ENCODE peak calls at places on chromosomes 4 and X, in six cellular contexts. One of them, this sample, is unnamed. For H3K36me3, the result is how much of the 10 kb centered on the place peaks cover.

GRCh38 chrX:149462849-149463248 is 42.3 kb downstream of the IDS start:
- DNase-seq in H1: no peak
- DNase-seq in neural progenitor cell: no peak
- DNase-seq in trophoblast cell: no peak
- DNase-seq in mammary epithelial cell: no peak
- DNase-seq in mesendoderm: no peak
- DNase-seq in this sample: peak

GRCh38 chr4:108240356-108240755 is 71.6 kb upstream of the LEF1 start:
- DNase-seq in H1: no peak
- DNase-seq in neural progenitor cell: no peak
- DNase-seq in trophoblast cell: no peak
- DNase-seq in mammary epithelial cell: peak
- DNase-seq in mesendoderm: no peak
- DNase-seq in this sample: peak

GRCh38 chr4:3201718-3202702 is 46.9 kb upstream of the MSANTD1 start:
- DNase-seq in H1: no peak
- DNase-seq in neural progenitor cell: no peak
- DNase-seq in trophoblast cell: no peak
- DNase-seq in mammary epithelial cell: no peak
- DNase-seq in mesendoderm: peak
- DNase-seq in this sample: peak

GRCh38 chr4:121011780-121012340 is 60.5 kb downstream of the NDNF start:
- DNase-seq in H1: no peak
- DNase-seq in neural progenitor cell: no peak
- DNase-seq in trophoblast cell: no peak
- DNase-seq in mammary epithelial cell: no peak
- DNase-seq in mesendoderm: no peak
- DNase-seq in this sample: no peak

GRCh38 chr4:15244354-15244753 is 183.5 kb upstream of the C1QTNF7 start:
- DNase-seq in H1: no peak
- DNase-seq in neural progenitor cell: no peak
- DNase-seq in trophoblast cell: peak
- DNase-seq in mammary epithelial cell: peak
- DNase-seq in mesendoderm: peak
- DNase-seq in this sample: peak

GRCh38 chr4:951594-952468 is 19.6 kb downstream of the TMEM175 start:
- DNase-seq in H1: no peak
- DNase-seq in neural progenitor cell: no peak
- DNase-seq in trophoblast cell: no peak
- DNase-seq in mammary epithelial cell: no peak
- DNase-seq in mesendoderm: no peak
- DNase-seq in this sample: no peak

GRCh38 chr4:21765810-21766407 is 182.7 kb downstream of the KCNIP4 start:
- DNase-seq in H1: peak
- DNase-seq in neural progenitor cell: peak
- DNase-seq in trophoblast cell: peak
- DNase-seq in mammary epithelial cell: peak
- DNase-seq in mesendoderm: peak
- DNase-seq in this sample: no peak

GRCh38 chr4:140533951-140534480 is 10.0 kb downstream of the ELMOD2 start:
- DNase-seq in H1: no peak
- DNase-seq in neural progenitor cell: no peak
- DNase-seq in trophoblast cell: no peak
- DNase-seq in mammary epithelial cell: no peak
- DNase-seq in mesendoderm: no peak
- DNase-seq in this sample: peak

GRCh38 chr4:94758141-94758699 is 465 bp downstream of the BMPR1B start:
- DNase-seq in H1: peak
- DNase-seq in neural progenitor cell: peak
- DNase-seq in trophoblast cell: peak
- DNase-seq in mammary epithelial cell: no peak
- DNase-seq in mesendoderm: peak
- DNase-seq in this sample: peak

GRCh38 chr4:15504041-15504440 is 34.4 kb downstream of the CC2D2A start:
- DNase-seq in H1: no peak
- DNase-seq in neural progenitor cell: no peak
- DNase-seq in trophoblast cell: no peak
- DNase-seq in mammary epithelial cell: no peak
- DNase-seq in mesendoderm: no peak
- DNase-seq in this sample: no peak

GRCh38 chr4:1784789-1785591 is 8.1 kb upstream of the FGFR3 start:
- DNase-seq in H1: no peak
- DNase-seq in neural progenitor cell: no peak
- DNase-seq in trophoblast cell: no peak
- DNase-seq in mammary epithelial cell: no peak
- DNase-seq in mesendoderm: no peak
- DNase-seq in this sample: no peak

GRCh38 chr4:111618908-111619307 is 526.3 kb upstream of the FAM241A start:
- DNase-seq in H1: no peak
- DNase-seq in neural progenitor cell: no peak
- DNase-seq in trophoblast cell: no peak
- DNase-seq in mammary epithelial cell: no peak
- DNase-seq in mesendoderm: no peak
- DNase-seq in this sample: peak

GRCh38 chr4:797066-797465 is 28.9 kb downstream of the CPLX1 start:
- DNase-seq in H1: no peak
- DNase-seq in neural progenitor cell: no peak
- DNase-seq in trophoblast cell: no peak
- DNase-seq in mammary epithelial cell: no peak
- DNase-seq in mesendoderm: no peak
- DNase-seq in this sample: no peak

GRCh38 chr4:66558651-66559050 is 888.4 kb upstream of the EPHA5 start:
- DNase-seq in H1: no peak
- DNase-seq in neural progenitor cell: no peak
- DNase-seq in trophoblast cell: no peak
- DNase-seq in mammary epithelial cell: no peak
- DNase-seq in mesendoderm: no peak
- DNase-seq in this sample: peak

GRCh38 chr4:70818173-70818856 is 21.4 kb downstream of the GRSF1 start:
- DNase-seq in H1: no peak
- DNase-seq in neural progenitor cell: no peak
- DNase-seq in trophoblast cell: no peak
- DNase-seq in mammary epithelial cell: no peak
- DNase-seq in mesendoderm: no peak
- DNase-seq in this sample: no peak

GRCh38 chrX:149491812-149492211 is 13.3 kb downstream of the IDS start:
- DNase-seq in H1: no peak
- DNase-seq in neural progenitor cell: no peak
- DNase-seq in trophoblast cell: no peak
- DNase-seq in mammary epithelial cell: no peak
- DNase-seq in mesendoderm: no peak
- DNase-seq in this sample: no peak

GRCh38 chrX:15496809-15497208 is 3.7 kb upstream of the PIR start:
- DNase-seq in H1: no peak
- DNase-seq in neural progenitor cell: no peak
- DNase-seq in trophoblast cell: no peak
- DNase-seq in mammary epithelial cell: peak
- DNase-seq in mesendoderm: no peak
- DNase-seq in this sample: no peak

GRCh38 chr4:14364953-14365533 is 637.2 kb upstream of the CPEB2 start:
- DNase-seq in H1: no peak
- DNase-seq in neural progenitor cell: no peak
- DNase-seq in trophoblast cell: no peak
- DNase-seq in mammary epithelial cell: no peak
- DNase-seq in mesendoderm: peak
- DNase-seq in this sample: no peak

GRCh38 chrX:101057095-101057714 is 5.3 kb upstream of the TRMT2B start:
- DNase-seq in H1: no peak
- DNase-seq in neural progenitor cell: no peak
- DNase-seq in trophoblast cell: no peak
- DNase-seq in mammary epithelial cell: peak
- DNase-seq in mesendoderm: no peak
- DNase-seq in this sample: peak

GRCh38 chr4:105710678-105711077 is 2.1 kb downstream of the GSTCD start:
- DNase-seq in H1: no peak
- DNase-seq in neural progenitor cell: no peak
- DNase-seq in trophoblast cell: peak
- DNase-seq in mammary epithelial cell: peak
- DNase-seq in mesendoderm: peak
- DNase-seq in this sample: no peak

GRCh38 chr4:105710012-105710600 is 1.5 kb downstream of the GSTCD start:
- DNase-seq in H1: no peak
- DNase-seq in neural progenitor cell: no peak
- DNase-seq in trophoblast cell: no peak
- DNase-seq in mammary epithelial cell: no peak
- DNase-seq in mesendoderm: peak
- DNase-seq in this sample: no peak

GRCh38 chr4:105709081-105709450 is 482 bp downstream of the GSTCD start:
- DNase-seq in H1: no peak
- DNase-seq in neural progenitor cell: peak
- DNase-seq in trophoblast cell: peak
- DNase-seq in mammary epithelial cell: peak
- DNase-seq in mesendoderm: peak
- DNase-seq in this sample: peak

GRCh38 chr4:105708376-105709080 is at the start of the genes GSTCD and INTS12:
- DNase-seq in H1: peak
- DNase-seq in neural progenitor cell: peak
- DNase-seq in trophoblast cell: peak
- DNase-seq in mammary epithelial cell: peak
- DNase-seq in mesendoderm: peak
- DNase-seq in this sample: peak

DNA sequence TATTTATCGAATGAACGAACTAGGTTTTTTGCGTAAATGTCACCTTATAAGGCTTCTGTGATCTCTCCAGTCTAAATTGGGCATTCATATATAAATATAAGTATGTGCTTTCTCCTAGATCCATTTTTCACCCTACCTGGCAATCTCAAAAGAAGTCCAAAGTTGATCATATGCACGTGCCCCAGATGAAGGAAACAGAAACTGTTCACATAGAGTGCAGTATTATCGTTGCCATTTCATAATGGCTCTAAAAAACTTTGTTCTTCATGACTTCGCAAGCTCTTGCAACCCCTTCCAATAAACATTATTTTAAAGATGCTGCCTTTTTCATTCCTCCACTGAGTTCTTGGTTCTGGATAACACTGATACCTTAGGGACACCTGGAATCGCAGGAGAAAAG is 706 bp downstream of the INTS12 start:
- DNase-seq in H1: no peak
- DNase-seq in neural progenitor cell: no peak
- DNase-seq in trophoblast cell: no peak
- DNase-seq in mammary epithelial cell: no peak
- DNase-seq in mesendoderm: no peak
- DNase-seq in this sample: no peak
- H3K27ac ChIP-seq in H1: no peak
- H3K27ac ChIP-seq in neural progenitor cell: peak
- H3K27ac ChIP-seq in trophoblast cell: no peak
- H3K27ac ChIP-seq in mammary epithelial cell: peak
- H3K27ac ChIP-seq in mesendoderm: no peak
- H3K27ac ChIP-seq in this sample: peak

DNA sequence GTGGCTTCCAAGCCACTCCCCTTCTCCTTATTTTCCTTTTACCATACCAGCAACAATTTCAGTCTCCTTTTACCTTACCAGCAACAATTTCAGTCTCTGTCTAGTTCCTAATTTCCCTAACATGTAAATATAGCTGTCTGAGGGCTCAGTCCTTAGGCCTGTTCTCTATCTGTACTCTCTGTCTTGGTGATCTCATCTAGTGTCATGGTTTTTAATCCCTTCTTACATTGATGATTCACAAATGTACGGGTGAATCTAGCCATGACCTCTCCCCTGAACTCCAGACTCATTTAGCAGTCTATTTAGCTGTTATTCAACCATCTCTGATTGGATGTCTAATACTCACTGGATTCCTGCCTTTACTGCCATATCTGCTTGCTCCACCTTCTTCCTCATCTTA is 7.2 kb downstream of the IL15 start:
- DNase-seq in H1: no peak
- DNase-seq in neural progenitor cell: no peak
- DNase-seq in trophoblast cell: peak
- DNase-seq in mammary epithelial cell: peak
- DNase-seq in mesendoderm: no peak
- DNase-seq in this sample: peak
- H3K9ac ChIP-seq in H1: no peak
- H3K9ac ChIP-seq in neural progenitor cell: no peak
- H3K9ac ChIP-seq in trophoblast cell: no peak
- H3K9ac ChIP-seq in mammary epithelial cell: no peak
- H3K9ac ChIP-seq in mesendoderm: no peak
- H3K9ac ChIP-seq in this sample: peak

GRCh38 chr4:87075876-87076275 is 141.1 kb downstream of the AFF1 start:
- DNase-seq in H1: no peak
- DNase-seq in neural progenitor cell: no peak
- DNase-seq in trophoblast cell: no peak
- DNase-seq in mammary epithelial cell: no peak
- DNase-seq in mesendoderm: no peak
- DNase-seq in this sample: no peak

GRCh38 chr4:87071401-87071800 is 136.6 kb downstream of the AFF1 start:
- DNase-seq in H1: no peak
- DNase-seq in neural progenitor cell: no peak
- DNase-seq in trophoblast cell: no peak
- DNase-seq in mammary epithelial cell: no peak
- DNase-seq in mesendoderm: no peak
- DNase-seq in this sample: no peak

GRCh38 chr4:87073570-87074470 is 139.0 kb downstream of the AFF1 start:
- DNase-seq in H1: no peak
- DNase-seq in neural progenitor cell: peak
- DNase-seq in trophoblast cell: no peak
- DNase-seq in mammary epithelial cell: peak
- DNase-seq in mesendoderm: no peak
- DNase-seq in this sample: peak

GRCh38 chr4:87076690-87077358 is 142.0 kb downstream of the AFF1 start:
- DNase-seq in H1: no peak
- DNase-seq in neural progenitor cell: no peak
- DNase-seq in trophoblast cell: no peak
- DNase-seq in mammary epithelial cell: no peak
- DNase-seq in mesendoderm: no peak
- DNase-seq in this sample: no peak

DNA sequence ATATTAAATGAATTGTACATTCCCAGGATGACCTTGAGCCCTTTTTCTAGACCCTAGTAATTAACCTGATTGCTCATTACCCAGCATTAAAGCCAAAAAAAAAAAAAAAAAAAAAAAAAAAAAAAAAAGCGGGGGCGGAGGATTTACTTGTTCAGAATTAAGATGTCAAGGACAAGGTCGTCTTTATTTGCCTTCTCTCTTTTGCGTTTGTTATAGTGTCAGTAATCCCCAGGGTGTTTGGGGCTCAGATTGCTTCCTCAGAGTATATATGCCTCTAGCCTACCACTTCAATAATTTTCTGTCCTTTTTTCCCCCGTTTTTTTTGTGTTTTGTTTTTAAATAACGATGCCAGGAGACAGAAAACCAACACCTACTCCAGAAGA is 138.4 kb downstream of the AFF1 start:
- DNase-seq in H1: no peak
- DNase-seq in neural progenitor cell: no peak
- DNase-seq in trophoblast cell: no peak
- DNase-seq in mammary epithelial cell: no peak
- DNase-seq in mesendoderm: no peak
- DNase-seq in this sample: no peak
- H3K36me3 ChIP-seq in H1: under half
- H3K36me3 ChIP-seq in neural progenitor cell: under half
- H3K36me3 ChIP-seq in trophoblast cell: under half
- H3K36me3 ChIP-seq in mammary epithelial cell: under half
- H3K36me3 ChIP-seq in mesendoderm: under half
- H3K36me3 ChIP-seq in this sample: under half

DNA sequence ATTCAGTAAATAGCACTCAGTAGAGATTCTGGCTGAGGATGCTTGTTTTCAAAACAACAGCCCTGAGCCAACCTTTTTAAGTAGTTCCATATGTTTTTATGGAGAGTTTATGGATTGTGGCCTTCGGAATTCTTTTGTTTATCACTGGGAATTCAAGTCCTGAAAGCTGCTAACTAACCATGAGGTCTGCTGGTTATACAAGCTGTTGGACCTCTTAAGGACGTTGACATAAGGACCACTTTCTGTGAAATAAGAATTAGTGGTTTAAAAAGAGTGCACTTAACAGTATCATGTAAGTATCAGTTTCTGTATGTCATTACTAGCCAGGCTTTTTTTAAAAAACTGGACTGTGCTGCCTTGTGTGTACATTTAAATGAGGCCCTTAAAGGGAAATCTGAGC is 229.0 kb upstream of the PGRMC2 start:
- DNase-seq in H1: no peak
- DNase-seq in neural progenitor cell: no peak
- DNase-seq in trophoblast cell: no peak
- DNase-seq in mammary epithelial cell: no peak
- DNase-seq in mesendoderm: no peak
- DNase-seq in this sample: peak
- H3K27ac ChIP-seq in H1: no peak
- H3K27ac ChIP-seq in neural progenitor cell: no peak
- H3K27ac ChIP-seq in trophoblast cell: no peak
- H3K27ac ChIP-seq in mammary epithelial cell: peak
- H3K27ac ChIP-seq in mesendoderm: no peak
- H3K27ac ChIP-seq in this sample: peak